ENCODE peak calls at places on chromosomes 6 and 20, in eight cellular contexts. A is GM23248, M is OCI-LY7, N is neural progenitor cell, G is HCT116, F is SK-N-SH, W is GM23338, X is PC-3. K is an unnamed sample.

GRCh38 chr6:14865609-14866100 is 380.2 kb upstream of the JARID2 start:
- DNase-seq in X (no peak), M (peak; percentile 66), W (no peak), G (no peak), A (no peak), N (no peak), F (no peak), K (no peak)

GRCh38 chr6:47631248-47632196 is 66.9 kb upstream of the ADGRF4 start:
- DNase-seq in N (peak; percentile 50), A (peak; percentile 54), M (peak; percentile 72), G (peak; percentile 55), F (peak; percentile 19), X (peak; percentile 92), W (peak; percentile 85), K (peak; percentile 55)

GRCh38 chr6:166554316-166554715 is 32.2 kb downstream of the RAMACL start:
- DNase-seq in M (no peak), F (no peak), X (no peak), N (peak; percentile 10), G (no peak), W (no peak), A (no peak), K (no peak)

GRCh38 chr20:1718604-1719384 is 61.2 kb upstream of the SIRPG start:
- DNase-seq in F (no peak), X (peak; percentile 99), W (no peak), M (no peak), N (no peak), G (peak; percentile 19), A (peak; percentile 98), K (no peak)

GRCh38 chr20:58420798-58421496 is 31.9 kb downstream of the VAPB start:
- DNase-seq in N (no peak), F (no peak), X (peak; percentile 91), G (peak; percentile 3), W (no peak), M (no peak), A (peak; percentile 87), K (no peak)

GRCh38 chr6:24547243-24547642 is 52.5 kb downstream of the ALDH5A1 start:
- DNase-seq in G (no peak), M (peak; percentile 65), W (peak; percentile 75), X (no peak), F (no peak), N (peak; percentile 67), A (peak; percentile 10), K (peak; percentile 37)

GRCh38 chr6:112372213-112372806 is 25.2 kb downstream of the RFPL4B start:
- DNase-seq in W (peak; percentile 20), X (peak; percentile 55), N (no peak), F (peak; percentile 36), G (peak; percentile 18), A (peak; percentile 66), M (peak; percentile 1), K (no peak)

GRCh38 chr20:15289337-15289736 is 951.9 kb upstream of the FLRT3 start:
- DNase-seq in A (no peak), W (no peak), M (no peak), N (no peak), F (no peak), G (no peak), X (no peak), K (no peak)

GRCh38 chr6:150667977-150668716 is 68.5 kb downstream of the PLEKHG1 start:
- DNase-seq in A (peak; percentile 79), W (peak; percentile 47), F (no peak), G (peak; percentile 75), M (no peak), N (peak; percentile 88), X (peak; percentile 69), K (peak; percentile 90)

GRCh38 chr20:58310291-58310782 is 822 bp downstream of the RAB22A start:
- DNase-seq in F (no peak), X (peak; percentile 83), W (peak; percentile 8), A (peak; percentile 61), N (no peak), G (no peak), M (peak; percentile 38), K (peak; percentile 13)

GRCh38 chr6:145271086-145271485 is 464.2 kb downstream of the EPM2A start:
- DNase-seq in G (no peak), M (no peak), X (no peak), F (no peak), N (peak; percentile 6), A (no peak), W (no peak), K (peak; percentile 44)

GRCh38 chr20:47220161-47220582 is 136.3 kb downstream of the ZMYND8 start:
- DNase-seq in M (peak; percentile 52), F (peak; percentile 61), A (peak; percentile 49), N (peak; percentile 66), G (peak; percentile 10), X (peak; percentile 55), W (peak; percentile 85), K (no peak)

GRCh38 chr20:50824137-50824536 is 29.3 kb downstream of the BCAS4 start:
- DNase-seq in N (no peak), F (no peak), X (peak; percentile 33), G (no peak), M (no peak), W (no peak), A (peak; percentile 83), K (no peak)

GRCh38 chr6:20565291-20565690 is 31.0 kb downstream of the CDKAL1 start:
- DNase-seq in W (no peak), X (no peak), G (no peak), M (peak; percentile 4), F (no peak), N (no peak), A (no peak), K (no peak)

GRCh38 chr6:56984374-56984773 is 29.5 kb downstream of the BEND6 start:
- DNase-seq in G (no peak), M (no peak), N (no peak), X (no peak), F (no peak), W (no peak), A (peak; percentile 50), K (no peak)

GRCh38 chr6:114343782-114344144 is 940 bp upstream of the HS3ST5 start:
- DNase-seq in F (no peak), A (no peak), X (no peak), W (no peak), G (no peak), M (no peak), N (no peak), K (no peak)

GRCh38 chr6:144283781-144284473 is 1.2 kb upstream of the UTRN start:
- DNase-seq in G (no peak), W (peak; percentile 42), F (no peak), X (peak; percentile 52), M (no peak), N (no peak), A (peak; percentile 69), K (no peak)

GRCh38 chr20:5780233-5781217 is 30.3 kb downstream of the SHLD1 start:
- DNase-seq in N (no peak), F (no peak), A (peak; percentile 38), G (no peak), W (no peak), X (peak; percentile 52), M (no peak), K (no peak)
- H4K20me1 ChIP-seq in N (peaks cover 8% of the 10 kb centered on the region), F (no peaks in the 10 kb centered on the region), A (no peaks in the 10 kb centered on the region), G (no peaks in the 10 kb centered on the region), W (no peaks in the 10 kb centered on the region), X (no peaks in the 10 kb centered on the region), M (no peaks in the 10 kb centered on the region), K (no peaks in the 10 kb centered on the region)

GRCh38 chr20:41005361-41005729 is 23.3 kb upstream of the TOP1 start:
- DNase-seq in X (peak; percentile 99), N (no peak), M (no peak), W (no peak), G (peak; percentile 74), F (no peak), A (peak; percentile 94), K (peak; percentile 86)

GRCh38 chr20:41006126-41006935 is 22.3 kb upstream of the TOP1 start:
- DNase-seq in F (no peak), M (peak; percentile 71), X (no peak), G (no peak), W (peak; percentile 27), N (no peak), A (no peak), K (no peak)

GRCh38 chr20:41011551-41012067 is 17.0 kb upstream of the TOP1 start:
- DNase-seq in X (no peak), N (no peak), A (no peak), M (peak; percentile 99), F (no peak), W (no peak), G (no peak), K (no peak)

GRCh38 chr20:41006936-41007871 is 21.4 kb upstream of the TOP1 start:
- DNase-seq in F (no peak), N (no peak), M (no peak), G (no peak), A (no peak), X (no peak), W (no peak), K (no peak)

DNA sequence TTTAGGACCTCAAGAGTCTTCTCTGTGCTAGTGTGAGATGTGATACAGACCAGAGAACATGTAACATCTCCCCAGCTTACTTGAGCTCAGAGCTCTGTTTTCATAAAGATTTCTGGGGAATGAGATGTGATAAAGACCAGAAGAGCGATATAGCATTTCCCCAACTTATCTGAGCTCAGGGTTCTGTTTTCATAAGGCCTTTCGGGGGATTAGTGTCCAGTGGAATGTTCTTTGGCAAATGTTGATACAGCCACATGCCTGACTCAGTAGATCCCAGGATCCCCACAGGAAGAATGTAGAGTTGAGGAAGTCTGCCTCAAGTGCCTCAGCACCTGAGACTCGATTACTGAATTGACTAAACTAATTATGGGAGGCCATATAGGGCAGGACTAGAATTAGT is 18.7 kb upstream of the TOP1 start:
- DNase-seq in A (no peak), G (no peak), N (no peak), X (no peak), M (no peak), W (no peak), F (no peak), K (peak; percentile 46)
- H3K4me1 ChIP-seq in A (peaks cover 27% of the 10 kb centered on the region), G (peaks cover 66% of the 10 kb centered on the region), N (no peaks in the 10 kb centered on the region), X (peaks cover 38% of the 10 kb centered on the region), M (peaks cover 89% of the 10 kb centered on the region), W (no peaks in the 10 kb centered on the region), F (peaks cover 5% of the 10 kb centered on the region), K (peaks cover 17% of the 10 kb centered on the region)

GRCh38 chr6:130937942-130938604 is 110.9 kb downstream of the SMLR1 start:
- DNase-seq in F (no peak), G (peak; percentile 36), A (peak; percentile 57), N (no peak), W (no peak), X (peak; percentile 66), M (no peak), K (no peak)
- TF ChIP-seq EZH2phosphoT487 in F (no peak), G (no peak), A (no peak), N (no peak), W (no peak), X (no peak), M (no peak), K (no peak)

GRCh38 chr20:17593902-17594301 is 24.0 kb downstream of the DSTN start:
- DNase-seq in F (no peak), M (no peak), X (no peak), W (no peak), A (no peak), G (no peak), N (no peak), K (no peak)
- H4K20me1 ChIP-seq in F (peaks cover 100% of the 10 kb centered on the region), M (no peaks in the 10 kb centered on the region), X (peaks cover 48% of the 10 kb centered on the region), W (peaks cover 21% of the 10 kb centered on the region), A (peaks cover 56% of the 10 kb centered on the region), G (peaks cover 18% of the 10 kb centered on the region), N (peaks cover under 1% of the 10 kb centered on the region), K (peaks cover 71% of the 10 kb centered on the region)

K was measured in hepatocyte.